ENCODE peak calls at places on chromosomes 2 and 18, in five cellular contexts. B, I, C, F and W are unnamed samples.

GRCh38 chr18:13239557-13239956 is 21.0 kb downstream of the LDLRAD4 start:
- DNase-seq in B (peak; percentile 63), I (no peak), F (no peak), C (no peak), W (no peak)

GRCh38 chr2:196166876-196167275 is 4.5 kb downstream of the STK17B start:
- DNase-seq in B (no peak), F (no peak), I (no peak), C (no peak), W (no peak)

GRCh38 chr2:59567115-59567514 is 986.3 kb downstream of the BCL11A start:
- DNase-seq in B (no peak), I (no peak), C (no peak), F (no peak), W (no peak)

GRCh38 chr2:58480191-58480590 is 239.1 kb upstream of the FANCL start:
- DNase-seq in F (no peak), C (no peak), B (no peak), I (no peak), W (no peak)

GRCh38 chr2:237150831-237151230 is 65.1 kb downstream of the COPS8 start:
- DNase-seq in B (no peak), F (no peak), C (no peak), I (no peak), W (no peak)

GRCh38 chr18:30211112-30211511 is 831.4 kb downstream of the DSC3 start:
- DNase-seq in B (no peak), C (no peak), F (no peak), I (no peak), W (no peak)

GRCh38 chr2:101830555-101830954 is 133.0 kb downstream of the MAP4K4 start:
- DNase-seq in I (no peak), C (no peak), F (no peak), B (no peak), W (no peak)

GRCh38 chr2:71605173-71605641 is 151.8 kb downstream of the DYSF start:
- DNase-seq in B (no peak), I (no peak), C (no peak), F (no peak), W (no peak)

GRCh38 chr18:76354348-76354747 is 140.7 kb downstream of the ZNF516 start:
- DNase-seq in I (no peak), C (no peak), F (no peak), B (peak; percentile 14), W (no peak)